ENCODE peak calls at places on chromosomes 12 and 14, in four cellular contexts. N, V, Q and A are unnamed samples. For H3K4me1, the result is how much of the 10 kb centered on the place peaks cover.

GRCh38 chr12:52615208-52615868 is 3.0 kb downstream of the KRT73 start:
- DNase-seq in N (no peak), Q (peak), V (no peak), A (no peak)

GRCh38 chr12:116210131-116210530 is 67.4 kb downstream of the MED13L start:
- DNase-seq in V (no peak), Q (peak), N (no peak), A (no peak)

GRCh38 chr14:20415723-20416622 is 2.7 kb upstream of the TEP1 start:
- DNase-seq in V (no peak), Q (peak), N (no peak), A (no peak)

GRCh38 chr12:3757261-3757660 is 4.4 kb upstream of the CRACR2A start:
- DNase-seq in V (peak), N (no peak), Q (no peak), A (no peak)

GRCh38 chr12:109458086-109458485 is 19.0 kb downstream of the KCTD10 start:
- DNase-seq in N (no peak), V (no peak), Q (peak), A (no peak)

GRCh38 chr12:21659383-21659782 is 1.7 kb upstream of the LDHB start:
- DNase-seq in Q (no peak), V (no peak), N (no peak), A (no peak)

GRCh38 chr12:96520767-96521166 is 31.4 kb downstream of the CFAP54 start:
- DNase-seq in V (no peak), N (no peak), Q (peak), A (no peak)

GRCh38 chr14:51488569-51489220 is 163.0 kb upstream of the FRMD6 start:
- DNase-seq in N (peak), Q (no peak), V (no peak), A (no peak)

DNA sequence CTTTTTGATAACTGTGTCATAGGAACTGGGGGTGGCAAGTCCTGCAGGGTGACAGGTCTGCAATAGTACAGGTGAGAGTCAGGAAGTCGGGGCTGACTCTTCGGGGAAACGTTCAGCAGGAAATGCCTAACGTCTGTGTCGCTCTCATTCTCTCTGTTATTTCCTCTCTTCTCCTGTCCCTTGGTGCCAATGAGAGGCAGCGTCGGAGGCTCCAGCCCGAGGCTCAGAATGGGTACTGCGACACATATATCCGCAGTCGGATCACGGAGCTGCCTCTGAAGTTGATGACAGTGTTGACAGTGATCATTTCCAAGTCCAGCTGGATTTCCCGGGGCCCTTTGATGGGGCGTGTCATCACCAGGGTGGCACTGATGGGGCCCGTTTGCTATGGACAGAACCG is 2.7 kb upstream of the TC2N start:
- DNase-seq in N (no peak), V (no peak), Q (no peak), A (no peak)
- H3K4me1 ChIP-seq in N (under half), V (half or more), Q (under half), A (half or more)

DNA sequence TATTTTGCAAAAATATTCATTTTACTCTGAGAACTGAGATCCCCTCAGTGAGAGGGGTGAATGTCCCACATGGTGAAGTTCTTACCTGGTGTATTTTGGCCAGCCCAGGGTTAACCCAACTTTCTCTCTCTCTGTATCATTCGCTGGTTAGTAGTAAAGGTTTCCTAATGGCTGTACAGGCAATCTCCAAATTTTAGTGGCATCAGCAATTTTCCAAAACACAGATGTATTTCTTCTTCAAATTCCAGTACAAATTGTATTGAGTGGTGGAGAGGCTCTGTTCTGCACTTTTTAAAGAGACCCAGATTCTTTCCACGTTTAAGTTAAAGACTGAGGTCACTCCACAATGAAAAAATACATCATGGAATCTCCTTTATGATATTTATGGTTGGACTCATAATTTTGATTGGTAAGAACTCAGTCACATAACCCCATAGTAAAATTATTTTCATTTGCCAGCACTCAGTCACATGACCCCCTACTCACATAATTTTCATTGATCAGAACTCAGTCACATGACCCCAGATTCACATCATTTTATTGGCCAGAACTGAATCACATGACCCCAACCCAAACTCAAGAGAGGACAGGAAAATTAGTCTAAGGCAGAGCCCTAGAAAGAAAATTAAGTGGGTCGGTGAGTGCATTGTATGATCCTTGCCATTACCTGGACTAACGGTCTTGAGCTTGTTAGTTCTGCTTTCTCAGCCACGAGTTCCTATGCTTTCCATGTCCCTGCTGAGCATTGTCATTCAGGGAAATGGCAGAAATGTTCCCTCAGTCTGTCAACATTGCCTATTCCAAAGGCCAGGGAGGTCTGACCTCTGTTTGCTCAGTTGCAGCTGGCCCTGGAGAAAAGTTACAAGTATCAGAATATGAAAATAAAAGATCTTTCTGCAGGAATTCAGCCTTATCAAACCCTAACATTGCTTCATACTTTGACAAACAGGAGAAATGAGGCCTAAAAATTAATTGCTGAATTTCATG is 1536.2 kb downstream of the AACS start:
- DNase-seq in N (no peak), Q (no peak), V (no peak), A (no peak)
- H3K27ac ChIP-seq in N (no peak), Q (no peak), V (no peak), A (no peak)

GRCh38 chr12:110699591-110700445 is 10.9 kb upstream of the HVCN1 start:
- DNase-seq in N (no peak), V (no peak), Q (no peak), A (no peak)
- TF ChIP-seq CTCF in N (no peak), V (no peak), Q (no peak), A (no peak)

DNA sequence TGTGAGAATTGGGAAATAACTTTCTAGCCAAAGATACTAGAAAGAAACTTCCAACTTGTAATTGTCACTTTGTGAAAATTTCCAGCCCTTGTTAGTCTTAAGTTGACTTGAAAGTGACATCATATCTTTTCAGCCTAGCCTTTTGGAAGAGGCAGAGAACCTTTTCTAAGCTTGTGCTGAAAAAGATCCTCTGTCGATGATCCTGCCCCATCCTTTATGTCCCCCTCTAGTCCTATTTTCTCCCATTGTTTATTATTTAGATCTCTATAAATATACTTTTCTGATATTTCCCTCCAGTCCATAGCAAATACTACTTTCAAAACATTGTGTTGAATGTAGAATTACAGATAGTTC is 2.8 kb downstream of the CHST11 start:
- DNase-seq in N (no peak), Q (no peak), V (no peak), A (no peak)
- H3K4me1 ChIP-seq in N (under half), Q (under half), V (under half), A (half or more)

GRCh38 chr14:104885973-104886689 is 21.1 kb downstream of the CEP170B start:
- DNase-seq in V (no peak), Q (no peak), N (no peak), A (peak)

GRCh38 chr14:104882991-104883660 is 18.1 kb downstream of the CEP170B start:
- DNase-seq in Q (no peak), N (no peak), V (no peak), A (peak)

GRCh38 chr14:104885031-104885972 is 20.2 kb downstream of the CEP170B start:
- DNase-seq in V (no peak), N (no peak), Q (no peak), A (peak)

GRCh38 chr14:104882325-104882973 is 17.4 kb downstream of the CEP170B start:
- DNase-seq in V (peak), N (peak), Q (no peak), A (peak)

DNA sequence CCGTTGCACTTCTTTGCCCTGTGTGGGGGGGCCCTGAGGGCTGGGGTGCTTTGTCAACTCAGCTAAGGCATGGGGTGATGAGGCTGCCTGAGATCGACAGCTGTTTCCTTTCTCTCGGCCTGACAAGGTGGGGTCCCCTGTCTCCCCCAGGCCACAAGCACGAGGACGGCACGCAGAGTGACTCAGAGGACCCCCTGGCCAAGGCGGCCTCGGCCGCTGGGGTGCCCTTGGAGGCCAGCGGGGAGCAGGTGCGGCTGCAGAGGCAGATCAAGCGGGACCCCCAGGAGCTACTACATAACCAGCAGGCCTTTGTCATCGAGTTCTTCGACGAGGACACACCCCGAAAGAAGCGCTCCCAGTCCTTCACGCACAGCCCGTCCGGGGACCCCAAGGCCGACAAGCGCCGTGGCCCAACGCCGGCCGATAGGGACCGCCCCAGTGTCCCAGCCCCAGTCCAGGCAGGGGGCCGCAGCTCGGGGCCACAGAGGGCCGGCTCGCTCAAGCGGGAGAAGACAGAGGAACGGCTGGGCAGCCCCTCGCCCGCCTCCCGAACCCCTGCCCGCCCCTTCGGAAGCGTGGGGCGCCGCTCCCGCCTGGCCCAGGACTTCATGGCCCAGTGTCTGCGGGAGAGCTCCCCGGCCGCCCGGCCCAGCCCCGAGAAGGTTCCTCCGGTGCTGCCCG is 18.8 kb downstream of the CEP170B start:
- DNase-seq in N (no peak), Q (no peak), V (no peak), A (peak)
- H3K27ac ChIP-seq in N (no peak), Q (no peak), V (no peak), A (no peak)

DNA sequence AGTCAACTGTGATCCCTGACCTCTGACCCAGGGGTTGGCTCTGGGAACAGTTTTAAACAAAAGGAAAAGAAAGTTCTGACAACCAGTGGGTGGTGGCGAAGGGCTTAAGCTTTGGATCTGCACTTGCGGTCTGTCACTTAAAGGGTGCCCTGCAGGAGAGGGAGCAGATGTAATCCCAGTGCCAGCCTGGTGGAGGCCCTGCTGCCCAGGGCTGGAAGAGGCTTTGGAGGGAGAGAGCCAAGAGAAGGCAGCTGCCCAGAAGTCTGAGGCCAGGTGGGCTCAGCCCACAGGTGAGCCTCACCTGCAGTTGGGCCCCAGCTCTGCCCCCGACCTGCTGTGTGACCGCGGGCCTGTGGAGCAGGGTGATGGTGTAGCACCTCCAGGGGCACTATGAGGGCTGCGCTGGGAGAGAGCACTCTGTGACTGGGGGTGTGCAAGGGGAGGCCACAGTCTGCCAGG is 19.1 kb downstream of the SH2B3 start:
- DNase-seq in N (no peak), V (no peak), Q (no peak), A (no peak)
- TF ChIP-seq CTCF in N (peak), V (no peak), Q (no peak), A (no peak)

GRCh38 chr14:68958553-68958952 is 20.5 kb downstream of the ACTN1 start:
- DNase-seq in V (no peak), N (no peak), Q (peak), A (no peak)

GRCh38 chr14:68961781-68962584 is 17.1 kb downstream of the ACTN1 start:
- DNase-seq in N (peak), V (no peak), Q (peak), A (peak)

GRCh38 chr14:68959035-68959434 is 20.1 kb downstream of the ACTN1 start:
- DNase-seq in Q (peak), N (no peak), V (no peak), A (no peak)

GRCh38 chr14:68961361-68961760 is 17.7 kb downstream of the ACTN1 start:
- DNase-seq in N (no peak), Q (no peak), V (no peak), A (no peak)

GRCh38 chr14:68960123-68960522 is 19.0 kb downstream of the ACTN1 start:
- DNase-seq in Q (no peak), N (no peak), V (no peak), A (no peak)
- H3K4me1 ChIP-seq in Q (half or more), N (half or more), V (half or more), A (under half)